ENCODE peak calls at places on chromosomes 4 and X, in four cellular contexts. One of them, this sample, is unnamed.

GRCh38 chr4:3280466-3280865 is 12.4 kb upstream of the RGS12 start:
- DNase-seq in right lobe of liver: no peak
- DNase-seq in IMR-90: no peak
- DNase-seq in cardiac muscle cell: no peak
- DNase-seq in this sample: no peak

GRCh38 chrX:53049127-53049517 is 533 bp downstream of the GPR173 start:
- DNase-seq in right lobe of liver: no peak
- DNase-seq in IMR-90: no peak
- DNase-seq in cardiac muscle cell: no peak
- DNase-seq in this sample: no peak

GRCh38 chrX:119004920-119005524 is 30.6 kb downstream of the LONRF3 start:
- DNase-seq in right lobe of liver: no peak
- DNase-seq in IMR-90: peak; percentile 28
- DNase-seq in cardiac muscle cell: peak; percentile 48
- DNase-seq in this sample: peak; percentile 58

GRCh38 chr4:84502333-84502954 is 3.4 kb upstream of the NKX6-1 start:
- DNase-seq in right lobe of liver: no peak
- DNase-seq in IMR-90: no peak
- DNase-seq in cardiac muscle cell: no peak
- DNase-seq in this sample: no peak

GRCh38 chr4:48341776-48342558 is 638 bp downstream of the SLAIN2 start:
- DNase-seq in right lobe of liver: peak; percentile 67
- DNase-seq in IMR-90: peak; percentile 28
- DNase-seq in cardiac muscle cell: peak; percentile 48
- DNase-seq in this sample: peak; percentile 58

GRCh38 chr4:170589597-170590191 is 499.9 kb upstream of the AADAT start:
- DNase-seq in right lobe of liver: no peak
- DNase-seq in IMR-90: no peak
- DNase-seq in cardiac muscle cell: no peak
- DNase-seq in this sample: no peak

GRCh38 chrX:2427147-2427546 is 73.6 kb downstream of the DHRSX start:
- DNase-seq in right lobe of liver: no peak
- DNase-seq in IMR-90: no peak
- DNase-seq in cardiac muscle cell: peak; percentile 11
- DNase-seq in this sample: no peak

GRCh38 chr4:112296949-112297483 is at the start of gene ALPK1:
- DNase-seq in right lobe of liver: no peak
- DNase-seq in IMR-90: peak; percentile 94
- DNase-seq in cardiac muscle cell: peak; percentile 95
- DNase-seq in this sample: no peak

GRCh38 chr4:147787204-147787603 is 55.3 kb downstream of the ARHGAP10 start:
- DNase-seq in right lobe of liver: no peak
- DNase-seq in IMR-90: peak; percentile 68
- DNase-seq in cardiac muscle cell: peak; percentile 72
- DNase-seq in this sample: no peak
- H3K4me1 ChIP-seq in right lobe of liver: no peaks in the 10 kb centered on the region
- H3K4me1 ChIP-seq in IMR-90: peaks cover 17% of the 10 kb centered on the region
- H3K4me1 ChIP-seq in cardiac muscle cell: peaks cover 35% of the 10 kb centered on the region
- H3K4me1 ChIP-seq in this sample: peaks cover 4% of the 10 kb centered on the region

GRCh38 chr4:1317177-1318045 is 27.7 kb downstream of the MAEA start:
- DNase-seq in right lobe of liver: no peak
- DNase-seq in IMR-90: no peak
- DNase-seq in cardiac muscle cell: no peak
- DNase-seq in this sample: no peak
- H3K4me3 ChIP-seq in right lobe of liver: no peak overlapping the region
- H3K4me3 ChIP-seq in IMR-90: no peak overlapping the region
- H3K4me3 ChIP-seq in cardiac muscle cell: no peak overlapping the region
- H3K4me3 ChIP-seq in this sample: no peak overlapping the region

GRCh38 chr4:39004818-39005217 is 27.4 kb downstream of the TMEM156 start:
- DNase-seq in right lobe of liver: no peak
- DNase-seq in IMR-90: peak; percentile 47
- DNase-seq in cardiac muscle cell: no peak
- DNase-seq in this sample: no peak
- H3K4me1 ChIP-seq in right lobe of liver: no peaks in the 10 kb centered on the region
- H3K4me1 ChIP-seq in IMR-90: peaks cover 6% of the 10 kb centered on the region
- H3K4me1 ChIP-seq in cardiac muscle cell: no peaks in the 10 kb centered on the region
- H3K4me1 ChIP-seq in this sample: no peaks in the 10 kb centered on the region

DNA sequence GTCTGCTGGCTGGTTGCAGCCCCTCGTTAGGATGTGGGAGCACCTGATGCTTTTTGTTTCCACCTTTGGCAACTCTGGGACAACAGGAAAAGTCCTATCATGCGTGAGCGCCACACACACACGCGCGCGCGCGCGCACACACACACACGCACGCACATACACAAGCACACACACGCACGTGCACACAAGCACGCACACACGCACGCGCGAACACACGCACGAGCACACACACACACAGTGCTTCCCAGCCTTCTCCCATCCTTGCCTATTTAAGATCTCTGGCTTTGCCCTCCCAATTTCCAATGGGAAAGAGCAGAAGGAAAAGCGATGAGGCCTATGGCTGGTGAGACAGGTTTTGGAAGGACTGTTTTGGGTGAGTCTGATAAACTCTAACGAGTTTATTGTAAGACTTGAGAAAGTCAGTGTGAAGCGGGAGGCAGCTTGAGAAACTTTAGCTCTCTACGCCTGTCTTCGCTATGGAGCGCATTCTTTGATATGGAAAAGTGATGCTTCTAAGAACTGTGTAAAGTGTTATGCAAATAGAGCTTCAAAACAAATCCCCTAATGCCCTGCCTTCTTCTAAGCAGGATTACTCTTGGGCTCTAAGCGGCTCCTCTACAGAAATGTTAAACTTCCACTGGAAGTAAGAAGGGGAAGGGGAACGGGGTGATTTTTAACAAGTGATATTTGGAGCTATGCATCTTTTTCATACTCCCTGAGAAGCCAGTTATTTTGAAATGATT is 11.8 kb downstream of the SUPT20HL1 start:
- DNase-seq in right lobe of liver: no peak
- DNase-seq in IMR-90: no peak
- DNase-seq in cardiac muscle cell: no peak
- DNase-seq in this sample: no peak
- H3K4me3 ChIP-seq in right lobe of liver: no peak overlapping the region
- H3K4me3 ChIP-seq in IMR-90: no peak overlapping the region
- H3K4me3 ChIP-seq in cardiac muscle cell: no peak overlapping the region
- H3K4me3 ChIP-seq in this sample: no peak overlapping the region

DNA sequence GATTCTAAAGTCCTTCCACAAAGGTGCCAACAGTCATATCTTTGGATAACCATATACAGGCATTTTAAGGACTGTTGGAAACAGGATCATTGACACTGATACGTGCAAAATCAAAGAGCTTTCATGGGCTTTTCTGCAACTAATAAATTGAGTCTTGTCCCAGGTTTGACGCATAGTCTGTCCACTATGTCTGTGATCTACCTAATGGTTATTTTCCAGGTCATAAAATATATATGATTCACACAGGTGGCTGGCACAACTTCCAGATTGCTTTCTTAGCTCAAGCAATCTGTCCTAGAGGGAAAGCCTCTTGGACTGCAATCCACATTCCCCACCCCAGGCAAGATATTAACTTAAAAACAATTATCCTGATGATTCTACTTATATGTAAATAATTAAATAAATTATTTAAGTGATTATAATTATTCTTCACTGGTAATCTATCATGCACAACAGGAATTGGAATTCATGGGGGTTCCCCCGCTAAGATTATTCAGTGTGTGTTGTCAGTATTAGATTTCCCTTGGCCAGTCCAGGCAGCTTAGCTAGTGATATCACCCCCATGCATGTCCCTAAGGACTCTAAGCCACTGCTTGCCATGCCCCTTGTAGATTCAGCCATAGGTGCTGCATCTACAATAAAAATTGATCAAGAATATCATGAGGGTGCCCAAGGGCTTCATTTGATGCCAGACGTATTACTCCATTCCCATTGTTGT is 97.8 kb downstream of the TLL1 start:
- DNase-seq in right lobe of liver: no peak
- DNase-seq in IMR-90: no peak
- DNase-seq in cardiac muscle cell: no peak
- DNase-seq in this sample: no peak
- H3K4me1 ChIP-seq in right lobe of liver: no peaks in the 10 kb centered on the region
- H3K4me1 ChIP-seq in IMR-90: no peaks in the 10 kb centered on the region
- H3K4me1 ChIP-seq in cardiac muscle cell: no peaks in the 10 kb centered on the region
- H3K4me1 ChIP-seq in this sample: no peaks in the 10 kb centered on the region

GRCh38 chrX:25012433-25012735 is 3.4 kb downstream of the ARX start:
- DNase-seq in right lobe of liver: no peak
- DNase-seq in IMR-90: no peak
- DNase-seq in cardiac muscle cell: no peak
- DNase-seq in this sample: no peak
- H3K4me3 ChIP-seq in right lobe of liver: no peak overlapping the region
- H3K4me3 ChIP-seq in IMR-90: no peak overlapping the region
- H3K4me3 ChIP-seq in cardiac muscle cell: no peak overlapping the region
- H3K4me3 ChIP-seq in this sample: no peak overlapping the region

DNA sequence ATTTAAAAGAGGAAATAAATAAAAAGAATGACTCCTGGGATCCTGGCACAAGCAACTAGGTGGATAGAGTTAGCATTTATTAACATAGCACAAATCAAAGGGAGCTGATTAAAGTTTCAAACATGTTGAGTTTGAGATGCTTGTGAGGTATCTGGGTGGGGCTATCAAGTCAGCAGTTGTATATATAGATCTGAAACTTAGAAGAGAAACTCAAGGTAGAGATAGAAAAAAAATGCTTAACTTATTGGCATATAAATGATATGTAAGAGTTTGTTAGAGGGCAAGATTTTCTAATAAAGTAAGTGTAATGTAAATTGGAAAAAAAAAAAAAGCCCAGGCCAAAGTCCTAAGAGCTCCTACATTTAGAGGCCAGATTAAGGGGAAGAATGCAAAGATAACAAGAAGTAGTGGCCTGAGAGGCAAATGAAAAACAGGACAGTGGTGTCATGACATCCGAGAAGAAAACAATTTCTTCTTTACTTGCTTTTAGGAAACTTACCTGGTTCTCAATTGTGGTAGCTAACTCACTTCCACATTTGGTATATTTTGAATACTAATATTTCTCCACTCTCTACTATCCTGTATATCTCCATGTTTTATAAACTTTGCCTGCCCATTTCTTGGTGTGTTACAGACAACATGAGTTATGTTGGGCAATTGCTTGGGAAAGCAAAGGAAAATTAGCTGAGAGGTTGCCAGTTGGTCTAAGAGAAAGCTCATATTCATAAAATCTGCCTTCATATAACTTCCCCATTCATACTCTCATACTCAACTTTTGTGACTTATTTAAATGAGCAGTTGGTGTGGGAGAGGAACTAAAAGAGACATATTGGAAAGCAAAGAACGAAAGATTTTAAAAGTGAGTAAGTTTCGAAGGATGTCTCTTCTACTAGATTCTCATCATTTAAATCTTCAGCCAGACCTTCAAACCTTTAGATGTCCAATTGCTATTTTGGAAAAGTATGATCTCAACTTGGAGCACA is 169.3 kb downstream of the PARM1 start:
- DNase-seq in right lobe of liver: no peak
- DNase-seq in IMR-90: no peak
- DNase-seq in cardiac muscle cell: no peak
- DNase-seq in this sample: no peak
- H3K4me1 ChIP-seq in right lobe of liver: no peaks in the 10 kb centered on the region
- H3K4me1 ChIP-seq in IMR-90: no peaks in the 10 kb centered on the region
- H3K4me1 ChIP-seq in cardiac muscle cell: peaks cover 7% of the 10 kb centered on the region
- H3K4me1 ChIP-seq in this sample: peaks cover 6% of the 10 kb centered on the region

GRCh38 chr4:5897674-5898073 is 4.8 kb upstream of the CRMP1 start:
- DNase-seq in right lobe of liver: no peak
- DNase-seq in IMR-90: no peak
- DNase-seq in cardiac muscle cell: no peak
- DNase-seq in this sample: no peak
- H3K4me3 ChIP-seq in right lobe of liver: no peak overlapping the region
- H3K4me3 ChIP-seq in IMR-90: no peak overlapping the region
- H3K4me3 ChIP-seq in cardiac muscle cell: no peak overlapping the region
- H3K4me3 ChIP-seq in this sample: no peak overlapping the region